ENCODE peak calls at places on chromosomes 5 and 9, in nine cellular contexts. K is osteocyte, W is CD14-positive monocyte, H is breast epithelium, D is GM12864, J is psoas muscle, Y is cardiac muscle cell, P is ascending aorta, E is nephron progenitor cell. R is an unnamed sample.
A peak's percentile ranks its signal among the peaks of the same experiment; 100 is the strongest.

GRCh38 chr5:34684281-34684979 is 28.3 kb downstream of the RAI14 start:
- DNase-seq in J (no peak), E (peak; percentile 39), Y (peak; percentile 42), P (no peak), D (no peak), W (no peak), H (no peak), K (no peak), R (no peak)

GRCh38 chr9:108207611-108208051 is 648.2 kb downstream of the ACTL7B start:
- DNase-seq in K (no peak), E (no peak), P (no peak), W (no peak), Y (peak; percentile 24), H (no peak), D (no peak), J (no peak), R (no peak)

GRCh38 chr5:137122075-137122474 is 377.1 kb downstream of the SPOCK1 start:
- DNase-seq in D (no peak), K (no peak), P (no peak), E (no peak), W (no peak), H (no peak), J (no peak), Y (no peak), R (no peak)

GRCh38 chr5:59317023-59317771 is 576.3 kb downstream of the PDE4D start:
- DNase-seq in E (no peak), Y (peak; percentile 37), K (no peak), D (no peak), H (no peak), W (no peak), P (no peak), J (no peak), R (no peak)

GRCh38 chr9:83520292-83520691 is 17.9 kb downstream of the FRMD3 start:
- DNase-seq in D (no peak), E (no peak), K (no peak), H (no peak), Y (no peak), W (no peak), J (no peak), P (no peak), R (no peak)

GRCh38 chr9:122309861-122310260 is 45.2 kb downstream of the MRRF start:
- DNase-seq in P (no peak), D (no peak), E (no peak), K (no peak), W (no peak), J (no peak), Y (no peak), H (no peak), R (no peak)

GRCh38 chr5:89047591-89047990 is 164.6 kb upstream of the MEF2C start:
- DNase-seq in P (no peak), W (no peak), D (no peak), K (no peak), H (no peak), Y (no peak), J (no peak), E (no peak), R (no peak)

GRCh38 chr5:139446956-139447779 is 7.8 kb upstream of the DNAJC18 start:
- DNase-seq in P (no peak), W (no peak), H (no peak), D (peak; percentile 43), J (no peak), K (no peak), Y (peak; percentile 41), E (no peak), R (no peak)

GRCh38 chr9:113997610-113998009 is 80.5 kb downstream of the AMBP start:
- DNase-seq in K (peak; percentile 70), E (no peak), J (no peak), W (peak; percentile 27), Y (no peak), P (no peak), H (peak; percentile 35), D (no peak), R (peak; percentile 47)
- TF ChIP-seq CTCF in K (no peak), E (no peak), J (no peak), W (no peak), Y (no peak), P (no peak), H (no peak), D (no peak), R (no peak)

DNA sequence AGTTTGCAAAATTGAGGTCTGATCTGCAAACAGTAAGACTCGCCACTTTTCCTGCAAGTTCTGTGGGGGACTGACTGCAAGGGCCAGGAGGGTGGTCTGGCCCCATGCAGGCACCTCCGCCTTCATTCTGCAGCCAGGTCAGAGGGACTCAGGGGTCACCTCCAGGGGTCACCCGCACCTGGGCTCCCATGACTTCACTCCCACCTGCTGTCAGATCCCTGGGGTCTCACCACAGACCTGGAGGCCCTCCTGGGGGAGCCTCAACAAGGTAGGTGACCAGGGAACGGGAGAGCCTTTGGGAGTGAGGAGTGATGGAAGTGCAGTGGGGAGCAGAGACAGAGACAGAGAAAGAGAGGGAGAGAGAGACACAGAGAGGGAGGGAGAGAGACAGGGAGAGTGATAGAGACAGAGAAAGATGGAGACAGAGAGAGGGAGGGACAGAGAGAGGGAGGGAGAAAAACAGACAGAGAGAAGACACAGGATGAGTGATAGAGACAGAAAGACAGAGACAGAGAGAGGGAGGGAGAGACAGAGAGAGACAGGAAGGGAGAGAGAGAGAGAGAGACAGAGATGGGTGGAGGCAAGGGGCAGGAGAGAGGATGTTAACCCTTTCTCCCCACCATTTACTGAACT is 41.5 kb upstream of the SLC6A19 start:
- DNase-seq in H (no peak), J (no peak), P (no peak), Y (no peak), E (no peak), D (no peak), W (no peak), K (no peak), R (no peak)
- TF ChIP-seq CTCF in H (no peak), J (no peak), P (no peak), Y (no peak), E (no peak), D (no peak), W (no peak), K (no peak), R (no peak)

DNA sequence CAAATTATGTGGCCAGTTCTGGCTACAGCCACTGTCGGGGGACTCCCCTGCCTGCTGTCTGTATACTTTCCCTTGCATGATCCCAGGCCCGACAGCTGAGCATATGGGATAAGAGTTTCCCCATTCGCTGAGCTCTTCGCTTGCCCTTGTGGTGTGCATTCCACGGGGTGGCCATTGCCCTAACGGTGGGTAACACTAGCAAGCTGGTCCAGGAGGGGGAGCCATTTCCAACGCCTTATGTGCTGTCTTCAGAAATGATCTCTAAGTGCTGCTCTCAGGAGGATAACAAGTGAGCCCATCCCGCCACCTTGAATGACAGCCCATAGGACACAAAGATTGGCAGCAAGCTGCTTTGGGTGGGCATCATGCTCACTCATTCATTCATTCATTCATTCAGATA is 190.9 kb downstream of the FSTL4 start:
- DNase-seq in J (no peak), D (no peak), E (peak; percentile 61), K (no peak), W (no peak), Y (peak; percentile 25), H (peak; percentile 38), P (no peak), R (no peak)
- TF ChIP-seq CTCF in J (no peak), D (peak; percentile 32), E (peak; percentile 56), K (peak; percentile 30), W (no peak), Y (peak; percentile 43), H (no peak), P (no peak), R (no peak)

GRCh38 chr5:168286386-168286785 is 5.1 kb upstream of the WWC1 start:
- DNase-seq in D (peak; percentile 35), E (peak; percentile 23), Y (no peak), K (no peak), J (no peak), H (no peak), W (no peak), P (no peak), R (no peak)

GRCh38 chr5:168291281-168291960 is at the start of gene WWC1:
- DNase-seq in P (no peak), Y (peak; percentile 53), W (no peak), J (no peak), K (no peak), D (peak; percentile 46), H (peak; percentile 89), E (peak; percentile 82), R (no peak)

GRCh38 chr5:168290902-168291280 is 554 bp upstream of the WWC1 start:
- DNase-seq in K (no peak), D (no peak), H (no peak), E (no peak), J (no peak), Y (no peak), P (no peak), W (no peak), R (no peak)

GRCh38 chr5:168287362-168287761 is 4.1 kb upstream of the WWC1 start:
- DNase-seq in P (no peak), D (no peak), E (no peak), Y (no peak), H (no peak), K (no peak), J (no peak), W (no peak), R (no peak)

DNA sequence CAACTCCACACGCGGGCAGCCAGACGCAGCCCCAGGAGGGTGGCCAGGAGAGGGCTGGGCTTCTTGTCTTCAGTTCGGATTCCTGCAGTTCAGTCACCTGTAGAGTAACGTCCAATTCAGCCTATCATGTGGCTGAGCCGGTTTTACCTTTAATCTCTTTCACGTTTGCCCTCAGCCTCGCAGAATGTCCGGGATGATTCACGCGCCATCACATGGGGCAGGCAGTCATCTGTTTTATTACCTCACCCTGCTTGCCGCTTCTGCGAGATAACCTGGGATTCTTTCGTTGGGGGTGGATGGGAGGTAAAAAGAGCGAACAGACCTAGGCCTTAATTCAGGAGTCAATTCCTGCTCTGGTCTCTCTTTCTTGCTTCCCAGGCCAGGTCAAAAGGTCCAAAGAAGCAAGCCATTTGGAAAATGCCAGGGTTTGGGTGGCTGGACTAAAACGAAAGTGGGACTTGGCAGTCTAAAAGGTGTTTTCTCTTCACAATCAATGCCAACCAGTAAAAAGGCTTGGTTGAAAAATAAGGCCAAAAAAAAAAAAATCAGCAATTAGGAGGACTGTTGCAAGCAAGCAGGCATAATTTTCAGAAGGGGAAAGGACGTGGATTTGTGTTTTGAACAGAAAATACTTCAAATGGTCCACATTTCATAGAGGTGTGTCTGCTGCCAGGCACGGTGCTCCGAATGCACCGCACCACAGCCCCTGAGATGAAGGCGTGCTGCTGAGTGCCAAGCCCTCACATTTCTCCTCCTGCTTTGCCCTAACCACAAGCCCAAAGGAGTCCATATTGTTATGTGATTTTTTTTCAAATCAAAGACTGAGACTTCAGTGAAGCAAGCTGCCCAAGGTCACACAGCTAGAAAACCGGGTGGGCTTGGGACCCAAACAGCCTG is 2.8 kb upstream of the WWC1 start:
- DNase-seq in Y (no peak), W (no peak), H (peak; percentile 61), D (no peak), P (no peak), J (no peak), K (no peak), E (no peak), R (no peak)
- TF ChIP-seq CTCF in Y (no peak), W (no peak), H (no peak), D (no peak), P (no peak), J (no peak), K (no peak), E (no peak), R (no peak)

GRCh38 chr5:31415009-31415923 is 116.6 kb downstream of the DROSHA start:
- DNase-seq in D (no peak), P (no peak), E (no peak), H (no peak), W (no peak), Y (no peak), K (no peak), J (no peak), R (no peak)
- TF ChIP-seq CTCF in D (no peak), P (no peak), E (no peak), H (no peak), W (no peak), Y (no peak), K (peak; percentile 41), J (no peak), R (no peak)

GRCh38 chr9:91421022-91421765 is 2.4 kb downstream of the NFIL3 start:
- DNase-seq in J (peak; percentile 69), K (peak; percentile 84), E (peak; percentile 80), Y (peak; percentile 66), W (no peak), D (no peak), P (no peak), H (no peak), R (no peak)
- TF ChIP-seq CTCF in J (peak; percentile 33), K (peak; percentile 61), E (peak; percentile 31), Y (peak; percentile 54), W (peak; percentile 34), D (no peak), P (peak; percentile 35), H (no peak), R (no peak)

R was measured in vagina.